ENCODE peak calls at places on chromosomes 12 and 14, in four cellular contexts. N, E, X and G are unnamed samples.

GRCh38 chr12:111600296-111600562 is 1.1 kb upstream of the ATXN2 start:
- DNase-seq in N (no peak), E (no peak), X (no peak), G (no peak)

GRCh38 chr12:1459339-1459738 is 135.0 kb downstream of the FBXL14 start:
- DNase-seq in N (no peak), X (no peak), E (no peak), G (no peak)

GRCh38 chr12:104998423-104999346 is 12.6 kb downstream of the NOPCHAP1 start:
- DNase-seq in X (no peak), E (no peak), N (no peak), G (no peak)

GRCh38 chr12:84891106-84891838 is 21.3 kb downstream of the SLC6A15 start:
- DNase-seq in E (no peak), X (no peak), N (no peak), G (no peak)

GRCh38 chr14:58641509-58641908 is 3.7 kb downstream of the DACT1 start:
- DNase-seq in E (no peak), N (no peak), X (no peak), G (no peak)

GRCh38 chr12:107580750-107581529 is 104.7 kb upstream of the PWP1 start:
- DNase-seq in X (no peak), E (no peak), N (no peak), G (no peak)

GRCh38 chr12:68814490-68815231 is 6.7 kb downstream of the MDM2 start:
- DNase-seq in X (no peak), N (no peak), E (no peak), G (no peak)

GRCh38 chr12:95674631-95675030 is 115.9 kb downstream of the NTN4 start:
- DNase-seq in N (no peak), X (no peak), E (no peak), G (no peak)

GRCh38 chr14:92637864-92638263 is 110.6 kb downstream of the LGMN start:
- DNase-seq in E (no peak), X (no peak), N (no peak), G (no peak)

GRCh38 chr12:27779837-27780611 is at the start of the genes KLHL42 and MANSC4:
- DNase-seq in X (peak; percentile 21), N (peak; percentile 31), E (peak; percentile 53), G (peak; percentile 57)